ENCODE peak calls at places on chromosomes 13 and 19, in eight cellular contexts. One of them, this sample, is unnamed.

GRCh38 chr13:96946709-96947311 is 47.5 kb downstream of the OXGR1 start:
- DNase-seq in AG09309: no peak
- DNase-seq in NCI-H2081: no peak
- DNase-seq in heart left ventricle: no peak
- DNase-seq in body of pancreas: no peak
- DNase-seq in cardiac fibroblast: no peak
- DNase-seq in amygdala: no peak
- DNase-seq in activated CD4-positive, alpha-beta T cell treated with anti-CD3 and anti-CD28 coated beads for 4 hours: no peak
- DNase-seq in this sample: no peak

GRCh38 chr13:102648046-102648445 is 46.8 kb downstream of the METTL21C start:
- DNase-seq in heart left ventricle: no peak
- DNase-seq in body of pancreas: no peak
- DNase-seq in cardiac fibroblast: no peak
- DNase-seq in NCI-H2081: no peak
- DNase-seq in AG09309: no peak
- DNase-seq in activated CD4-positive, alpha-beta T cell treated with anti-CD3 and anti-CD28 coated beads for 4 hours: no peak
- DNase-seq in amygdala: no peak
- DNase-seq in this sample: no peak

GRCh38 chr13:95624020-95624419 is 20.5 kb downstream of the DZIP1 start:
- DNase-seq in activated CD4-positive, alpha-beta T cell treated with anti-CD3 and anti-CD28 coated beads for 4 hours: no peak
- DNase-seq in NCI-H2081: peak
- DNase-seq in AG09309: no peak
- DNase-seq in amygdala: no peak
- DNase-seq in cardiac fibroblast: peak
- DNase-seq in body of pancreas: peak
- DNase-seq in heart left ventricle: no peak
- DNase-seq in this sample: no peak

GRCh38 chr19:19486343-19487076 is 28.8 kb downstream of the TSSK6 start:
- DNase-seq in body of pancreas: no peak
- DNase-seq in NCI-H2081: no peak
- DNase-seq in AG09309: no peak
- DNase-seq in heart left ventricle: no peak
- DNase-seq in amygdala: no peak
- DNase-seq in cardiac fibroblast: no peak
- DNase-seq in activated CD4-positive, alpha-beta T cell treated with anti-CD3 and anti-CD28 coated beads for 4 hours: no peak
- DNase-seq in this sample: no peak

GRCh38 chr19:42693760-42694350 is 46.4 kb downstream of the PSG3 start:
- DNase-seq in activated CD4-positive, alpha-beta T cell treated with anti-CD3 and anti-CD28 coated beads for 4 hours: no peak
- DNase-seq in AG09309: no peak
- DNase-seq in amygdala: no peak
- DNase-seq in heart left ventricle: no peak
- DNase-seq in body of pancreas: peak
- DNase-seq in cardiac fibroblast: peak
- DNase-seq in NCI-H2081: peak
- DNase-seq in this sample: no peak

GRCh38 chr19:12800344-12800732 is 1.3 kb downstream of the PRDX2 start:
- DNase-seq in heart left ventricle: no peak
- DNase-seq in NCI-H2081: no peak
- DNase-seq in cardiac fibroblast: no peak
- DNase-seq in activated CD4-positive, alpha-beta T cell treated with anti-CD3 and anti-CD28 coated beads for 4 hours: no peak
- DNase-seq in amygdala: no peak
- DNase-seq in AG09309: no peak
- DNase-seq in body of pancreas: no peak
- DNase-seq in this sample: no peak

GRCh38 chr13:49429061-49429460 is 14.8 kb downstream of the CAB39L start:
- DNase-seq in NCI-H2081: no peak
- DNase-seq in activated CD4-positive, alpha-beta T cell treated with anti-CD3 and anti-CD28 coated beads for 4 hours: no peak
- DNase-seq in body of pancreas: no peak
- DNase-seq in heart left ventricle: no peak
- DNase-seq in amygdala: no peak
- DNase-seq in AG09309: no peak
- DNase-seq in cardiac fibroblast: no peak
- DNase-seq in this sample: no peak

GRCh38 chr13:26721251-26721939 is 39.2 kb downstream of the GPR12 start:
- DNase-seq in amygdala: no peak
- DNase-seq in activated CD4-positive, alpha-beta T cell treated with anti-CD3 and anti-CD28 coated beads for 4 hours: peak
- DNase-seq in cardiac fibroblast: no peak
- DNase-seq in AG09309: no peak
- DNase-seq in body of pancreas: no peak
- DNase-seq in NCI-H2081: no peak
- DNase-seq in heart left ventricle: no peak
- DNase-seq in this sample: no peak

GRCh38 chr13:48852911-48853310 is 122.8 kb upstream of the FNDC3A start:
- DNase-seq in cardiac fibroblast: peak
- DNase-seq in body of pancreas: no peak
- DNase-seq in amygdala: no peak
- DNase-seq in activated CD4-positive, alpha-beta T cell treated with anti-CD3 and anti-CD28 coated beads for 4 hours: no peak
- DNase-seq in heart left ventricle: no peak
- DNase-seq in NCI-H2081: no peak
- DNase-seq in AG09309: no peak
- DNase-seq in this sample: no peak

GRCh38 chr19:28615546-28615916 is 597.4 kb downstream of the UQCRFS1 start:
- DNase-seq in cardiac fibroblast: no peak
- DNase-seq in amygdala: no peak
- DNase-seq in activated CD4-positive, alpha-beta T cell treated with anti-CD3 and anti-CD28 coated beads for 4 hours: no peak
- DNase-seq in body of pancreas: no peak
- DNase-seq in heart left ventricle: no peak
- DNase-seq in AG09309: no peak
- DNase-seq in NCI-H2081: no peak
- DNase-seq in this sample: no peak

GRCh38 chr19:31152906-31153305 is 196.3 kb downstream of the TSHZ3 start:
- DNase-seq in AG09309: no peak
- DNase-seq in NCI-H2081: no peak
- DNase-seq in activated CD4-positive, alpha-beta T cell treated with anti-CD3 and anti-CD28 coated beads for 4 hours: no peak
- DNase-seq in amygdala: no peak
- DNase-seq in body of pancreas: no peak
- DNase-seq in cardiac fibroblast: no peak
- DNase-seq in heart left ventricle: no peak
- DNase-seq in this sample: no peak

GRCh38 chr13:20553309-20553708 is 13.6 kb upstream of the IFT88 start:
- DNase-seq in cardiac fibroblast: no peak
- DNase-seq in heart left ventricle: no peak
- DNase-seq in body of pancreas: no peak
- DNase-seq in AG09309: no peak
- DNase-seq in activated CD4-positive, alpha-beta T cell treated with anti-CD3 and anti-CD28 coated beads for 4 hours: no peak
- DNase-seq in amygdala: peak
- DNase-seq in NCI-H2081: no peak
- DNase-seq in this sample: no peak

GRCh38 chr19:16851031-16851712 is 22.0 kb downstream of the SIN3B start:
- DNase-seq in NCI-H2081: no peak
- DNase-seq in body of pancreas: no peak
- DNase-seq in heart left ventricle: no peak
- DNase-seq in amygdala: no peak
- DNase-seq in AG09309: no peak
- DNase-seq in activated CD4-positive, alpha-beta T cell treated with anti-CD3 and anti-CD28 coated beads for 4 hours: no peak
- DNase-seq in cardiac fibroblast: peak
- DNase-seq in this sample: no peak

GRCh38 chr19:33469171-33470039 is 52.2 kb downstream of the PEPD start:
- DNase-seq in activated CD4-positive, alpha-beta T cell treated with anti-CD3 and anti-CD28 coated beads for 4 hours: no peak
- DNase-seq in NCI-H2081: no peak
- DNase-seq in heart left ventricle: no peak
- DNase-seq in cardiac fibroblast: no peak
- DNase-seq in amygdala: peak
- DNase-seq in body of pancreas: no peak
- DNase-seq in AG09309: no peak
- DNase-seq in this sample: no peak

GRCh38 chr19:48868196-48868886 is at the start of gene PLEKHA4:
- DNase-seq in cardiac fibroblast: peak
- DNase-seq in NCI-H2081: no peak
- DNase-seq in body of pancreas: peak
- DNase-seq in AG09309: no peak
- DNase-seq in activated CD4-positive, alpha-beta T cell treated with anti-CD3 and anti-CD28 coated beads for 4 hours: no peak
- DNase-seq in amygdala: no peak
- DNase-seq in heart left ventricle: peak
- DNase-seq in this sample: peak

GRCh38 chr19:7327802-7328201 is 20.9 kb upstream of the ARHGEF18 start:
- DNase-seq in AG09309: no peak
- DNase-seq in body of pancreas: no peak
- DNase-seq in activated CD4-positive, alpha-beta T cell treated with anti-CD3 and anti-CD28 coated beads for 4 hours: no peak
- DNase-seq in amygdala: no peak
- DNase-seq in cardiac fibroblast: no peak
- DNase-seq in NCI-H2081: no peak
- DNase-seq in heart left ventricle: no peak
- DNase-seq in this sample: no peak

GRCh38 chr13:46612258-46612657 is 59.3 kb downstream of the LRCH1 start:
- DNase-seq in heart left ventricle: no peak
- DNase-seq in cardiac fibroblast: no peak
- DNase-seq in activated CD4-positive, alpha-beta T cell treated with anti-CD3 and anti-CD28 coated beads for 4 hours: no peak
- DNase-seq in NCI-H2081: no peak
- DNase-seq in body of pancreas: no peak
- DNase-seq in amygdala: no peak
- DNase-seq in AG09309: no peak
- DNase-seq in this sample: no peak

GRCh38 chr13:86864376-86864775 is 806.8 kb upstream of the SLITRK5 start:
- DNase-seq in AG09309: no peak
- DNase-seq in cardiac fibroblast: no peak
- DNase-seq in activated CD4-positive, alpha-beta T cell treated with anti-CD3 and anti-CD28 coated beads for 4 hours: no peak
- DNase-seq in heart left ventricle: no peak
- DNase-seq in amygdala: no peak
- DNase-seq in NCI-H2081: no peak
- DNase-seq in body of pancreas: no peak
- DNase-seq in this sample: no peak

GRCh38 chr13:43061496-43062280 is 38.3 kb downstream of the DNAJC15 start:
- DNase-seq in amygdala: no peak
- DNase-seq in NCI-H2081: no peak
- DNase-seq in activated CD4-positive, alpha-beta T cell treated with anti-CD3 and anti-CD28 coated beads for 4 hours: no peak
- DNase-seq in body of pancreas: no peak
- DNase-seq in heart left ventricle: no peak
- DNase-seq in cardiac fibroblast: no peak
- DNase-seq in AG09309: no peak
- DNase-seq in this sample: no peak

GRCh38 chr13:28220166-28220565 is 81.8 kb downstream of the PAN3 start:
- DNase-seq in activated CD4-positive, alpha-beta T cell treated with anti-CD3 and anti-CD28 coated beads for 4 hours: no peak
- DNase-seq in heart left ventricle: no peak
- DNase-seq in AG09309: no peak
- DNase-seq in cardiac fibroblast: peak
- DNase-seq in NCI-H2081: no peak
- DNase-seq in body of pancreas: no peak
- DNase-seq in amygdala: no peak
- DNase-seq in this sample: no peak

GRCh38 chr19:46739290-46739771 is 6.5 kb upstream of the FKRP start:
- DNase-seq in amygdala: no peak
- DNase-seq in cardiac fibroblast: no peak
- DNase-seq in AG09309: no peak
- DNase-seq in activated CD4-positive, alpha-beta T cell treated with anti-CD3 and anti-CD28 coated beads for 4 hours: no peak
- DNase-seq in heart left ventricle: peak
- DNase-seq in body of pancreas: no peak
- DNase-seq in NCI-H2081: no peak
- DNase-seq in this sample: peak

GRCh38 chr13:30119476-30119875 is 187.9 kb downstream of the KATNAL1 start:
- DNase-seq in body of pancreas: no peak
- DNase-seq in cardiac fibroblast: peak
- DNase-seq in AG09309: peak
- DNase-seq in NCI-H2081: no peak
- DNase-seq in activated CD4-positive, alpha-beta T cell treated with anti-CD3 and anti-CD28 coated beads for 4 hours: no peak
- DNase-seq in amygdala: no peak
- DNase-seq in heart left ventricle: no peak
- DNase-seq in this sample: no peak

GRCh38 chr13:74171621-74172020 is 37.4 kb upstream of the KLF12 start:
- DNase-seq in activated CD4-positive, alpha-beta T cell treated with anti-CD3 and anti-CD28 coated beads for 4 hours: no peak
- DNase-seq in amygdala: no peak
- DNase-seq in heart left ventricle: no peak
- DNase-seq in AG09309: no peak
- DNase-seq in NCI-H2081: no peak
- DNase-seq in cardiac fibroblast: no peak
- DNase-seq in body of pancreas: no peak
- DNase-seq in this sample: no peak

GRCh38 chr19:42023121-42023942 is 29.3 kb upstream of the ATP1A3 start:
- DNase-seq in heart left ventricle: no peak
- DNase-seq in amygdala: no peak
- DNase-seq in cardiac fibroblast: peak
- DNase-seq in AG09309: no peak
- DNase-seq in NCI-H2081: no peak
- DNase-seq in activated CD4-positive, alpha-beta T cell treated with anti-CD3 and anti-CD28 coated beads for 4 hours: no peak
- DNase-seq in body of pancreas: no peak
- DNase-seq in this sample: no peak

GRCh38 chr13:32726374-32727037 is 140.3 kb downstream of the PDS5B start:
- DNase-seq in AG09309: no peak
- DNase-seq in cardiac fibroblast: peak
- DNase-seq in activated CD4-positive, alpha-beta T cell treated with anti-CD3 and anti-CD28 coated beads for 4 hours: no peak
- DNase-seq in NCI-H2081: no peak
- DNase-seq in amygdala: no peak
- DNase-seq in body of pancreas: no peak
- DNase-seq in heart left ventricle: no peak
- DNase-seq in this sample: no peak

GRCh38 chr19:39310558-39311311 is 9.9 kb downstream of the LRFN1 start:
- DNase-seq in AG09309: no peak
- DNase-seq in amygdala: peak
- DNase-seq in heart left ventricle: no peak
- DNase-seq in activated CD4-positive, alpha-beta T cell treated with anti-CD3 and anti-CD28 coated beads for 4 hours: no peak
- DNase-seq in body of pancreas: no peak
- DNase-seq in cardiac fibroblast: peak
- DNase-seq in NCI-H2081: no peak
- DNase-seq in this sample: no peak

GRCh38 chr19:33621811-33622504 is at the start of gene CHST8:
- DNase-seq in amygdala: no peak
- DNase-seq in cardiac fibroblast: peak
- DNase-seq in NCI-H2081: no peak
- DNase-seq in heart left ventricle: peak
- DNase-seq in AG09309: no peak
- DNase-seq in activated CD4-positive, alpha-beta T cell treated with anti-CD3 and anti-CD28 coated beads for 4 hours: no peak
- DNase-seq in body of pancreas: no peak
- DNase-seq in this sample: no peak

GRCh38 chr19:8212212-8212611 is 3.0 kb downstream of the CERS4 start:
- DNase-seq in AG09309: no peak
- DNase-seq in amygdala: no peak
- DNase-seq in activated CD4-positive, alpha-beta T cell treated with anti-CD3 and anti-CD28 coated beads for 4 hours: no peak
- DNase-seq in cardiac fibroblast: no peak
- DNase-seq in body of pancreas: no peak
- DNase-seq in NCI-H2081: no peak
- DNase-seq in heart left ventricle: no peak
- DNase-seq in this sample: no peak

GRCh38 chr19:10238172-10238783 is 7.1 kb upstream of the S1PR2 start:
- DNase-seq in NCI-H2081: peak
- DNase-seq in heart left ventricle: peak
- DNase-seq in amygdala: no peak
- DNase-seq in body of pancreas: peak
- DNase-seq in activated CD4-positive, alpha-beta T cell treated with anti-CD3 and anti-CD28 coated beads for 4 hours: no peak
- DNase-seq in AG09309: no peak
- DNase-seq in cardiac fibroblast: peak
- DNase-seq in this sample: peak

This sample was measured in tibial artery.